ENCODE peak calls at places on chromosomes 1 and 21, in four cellular contexts. Q, J, N and H are unnamed samples.

GRCh38 chr21:41746744-41747006 is 20.2 kb downstream of the RIPK4 start:
- DNase-seq in Q (no peak), J (no peak), N (no peak), H (no peak)

GRCh38 chr21:33828577-33828976 is 87.0 kb downstream of the ATP5PO start:
- DNase-seq in Q (no peak), N (no peak), J (no peak), H (no peak)

GRCh38 chr1:65021792-65022191 is 55.4 kb upstream of the JAK1 start:
- DNase-seq in N (no peak), J (no peak), Q (no peak), H (no peak)

GRCh38 chr1:226986496-226987178 is 46.5 kb downstream of the COQ8A start:
- DNase-seq in Q (no peak), N (no peak), J (no peak), H (no peak)

GRCh38 chr21:33362044-33362555 is 37.3 kb downstream of the IFNAR1 start:
- DNase-seq in Q (peak), J (no peak), N (peak), H (peak)

GRCh38 chr1:20626098-20626427 is 7.2 kb upstream of the PINK1 start:
- DNase-seq in Q (no peak), J (no peak), N (no peak), H (no peak)

GRCh38 chr1:156503672-156504055 is 3.1 kb upstream of the MEF2D start:
- DNase-seq in J (no peak), Q (no peak), N (no peak), H (peak)

GRCh38 chr1:14924455-14925325 is 228.9 kb upstream of the TMEM51 start:
- DNase-seq in J (peak), N (no peak), Q (no peak), H (peak)

GRCh38 chr21:45577806-45578801 is 35.9 kb upstream of the SLC19A1 start:
- DNase-seq in Q (no peak), J (no peak), N (no peak), H (no peak)

GRCh38 chr1:64162804-64163203 is 40.6 kb upstream of the UBE2U start:
- DNase-seq in N (no peak), J (no peak), Q (no peak), H (no peak)

GRCh38 chr1:15282038-15282437 is 35.0 kb downstream of the FHAD1 start:
- DNase-seq in N (no peak), Q (no peak), J (no peak), H (no peak)

GRCh38 chr1:107535091-107535490 is 394.3 kb downstream of the NTNG1 start:
- DNase-seq in Q (no peak), N (peak), J (no peak), H (no peak)

GRCh38 chr1:76949503-76949902 is 82.2 kb downstream of the ST6GALNAC5 start:
- DNase-seq in N (no peak), J (peak), Q (no peak), H (no peak)

GRCh38 chr1:170714163-170714562 is 50.2 kb downstream of the PRRX1 start:
- DNase-seq in Q (no peak), J (no peak), N (no peak), H (no peak)

GRCh38 chr1:29096255-29096896 is 27.3 kb downstream of the TMEM200B start:
- DNase-seq in N (no peak), J (no peak), Q (no peak), H (no peak)

GRCh38 chr1:23566304-23566703 is 7.0 kb upstream of the ID3 start:
- DNase-seq in N (no peak), J (no peak), Q (no peak), H (peak)

GRCh38 chr1:193408782-193409293 is 222.4 kb upstream of the B3GALT2 start:
- DNase-seq in Q (no peak), N (peak), J (peak), H (peak)

GRCh38 chr1:181094813-181095212 is 6.3 kb downstream of the IER5 start:
- DNase-seq in J (peak), Q (no peak), N (no peak), H (no peak)

GRCh38 chr1:113375878-113376277 is 14.4 kb upstream of the MAGI3 start:
- DNase-seq in J (no peak), Q (no peak), N (no peak), H (no peak)

GRCh38 chr1:158150512-158150911 is 30.2 kb upstream of the CD1D start:
- DNase-seq in J (no peak), N (no peak), Q (no peak), H (no peak)

GRCh38 chr1:18941221-18942141 is 15.0 kb downstream of the IFFO2 start:
- DNase-seq in N (no peak), J (peak), Q (no peak), H (peak)

GRCh38 chr1:165592945-165593823 is 37.9 kb upstream of the MGST3 start:
- DNase-seq in Q (peak), N (peak), J (peak), H (peak)

GRCh38 chr1:109482796-109483638 is 688 bp upstream of the ATXN7L2 start:
- DNase-seq in J (no peak), Q (no peak), N (no peak), H (no peak)

GRCh38 chr1:229127301-229127700 is 143.6 kb upstream of the RAB4A start:
- DNase-seq in N (peak), J (no peak), Q (no peak), H (peak)

GRCh38 chr1:99601709-99602403 is 44.1 kb upstream of the PALMD start:
- DNase-seq in J (no peak), N (no peak), Q (no peak), H (no peak)

GRCh38 chr21:46634427-46634826 is 1.0 kb upstream of the PRMT2 start:
- DNase-seq in N (no peak), J (no peak), Q (no peak), H (no peak)

GRCh38 chr1:157958280-157958679 is 35.2 kb upstream of the KIRREL1 start:
- DNase-seq in J (no peak), N (no peak), Q (no peak), H (no peak)

GRCh38 chr21:40054403-40054802 is 187.2 kb downstream of the PCP4 start:
- DNase-seq in N (no peak), J (no peak), Q (no peak), H (no peak)

GRCh38 chr1:1318131-1318652 is 6.3 kb downstream of the INTS11 start:
- DNase-seq in Q (no peak), J (peak), N (no peak), H (peak)